ENCODE peak calls at places on chromosomes 1 and 21, in five cellular contexts. One of them, this sample, is unnamed.

GRCh38 chr1:4655674-4656532 is 1.5 kb downstream of the AJAP1 start:
- DNase-seq in Karpas-422: no peak
- DNase-seq in GM23338: no peak
- DNase-seq in mesendoderm: peak; percentile 87
- DNase-seq in GM23248: peak; percentile 56
- DNase-seq in this sample: peak; percentile 76

GRCh38 chr1:30340934-30341333 is 382.5 kb downstream of the MATN1 start:
- DNase-seq in Karpas-422: peak; percentile 45
- DNase-seq in GM23338: no peak
- DNase-seq in mesendoderm: no peak
- DNase-seq in GM23248: no peak
- DNase-seq in this sample: no peak

GRCh38 chr1:9382923-9383491 is 90.3 kb downstream of the SPSB1 start:
- DNase-seq in Karpas-422: no peak
- DNase-seq in GM23338: no peak
- DNase-seq in mesendoderm: no peak
- DNase-seq in GM23248: no peak
- DNase-seq in this sample: no peak

GRCh38 chr1:163095223-163095622 is 26.1 kb downstream of the RGS4 start:
- DNase-seq in Karpas-422: no peak
- DNase-seq in GM23338: no peak
- DNase-seq in mesendoderm: no peak
- DNase-seq in GM23248: no peak
- DNase-seq in this sample: no peak

GRCh38 chr1:110687244-110687643 is 12.5 kb upstream of the KCNA3 start:
- DNase-seq in Karpas-422: no peak
- DNase-seq in GM23338: no peak
- DNase-seq in mesendoderm: no peak
- DNase-seq in GM23248: peak; percentile 44
- DNase-seq in this sample: no peak

GRCh38 chr1:32666866-32667566 is 16.0 kb downstream of the RBBP4 start:
- DNase-seq in Karpas-422: no peak
- DNase-seq in GM23338: no peak
- DNase-seq in mesendoderm: peak; percentile 21
- DNase-seq in GM23248: no peak
- DNase-seq in this sample: peak; percentile 34

GRCh38 chr1:53071167-53071865 is 9.3 kb downstream of the PODN start:
- DNase-seq in Karpas-422: no peak
- DNase-seq in GM23338: no peak
- DNase-seq in mesendoderm: no peak
- DNase-seq in GM23248: no peak
- DNase-seq in this sample: no peak

GRCh38 chr1:179599623-179600249 is 8.1 kb downstream of the TDRD5 start:
- DNase-seq in Karpas-422: peak; percentile 74
- DNase-seq in GM23338: peak; percentile 45
- DNase-seq in mesendoderm: no peak
- DNase-seq in GM23248: peak; percentile 42
- DNase-seq in this sample: peak; percentile 59

GRCh38 chr1:32332290-32333079 is 3.5 kb downstream of the MARCKSL1 start:
- DNase-seq in Karpas-422: peak; percentile 55
- DNase-seq in GM23338: peak; percentile 75
- DNase-seq in mesendoderm: peak; percentile 31
- DNase-seq in GM23248: no peak
- DNase-seq in this sample: no peak

GRCh38 chr1:153763365-153764225 is 11.6 kb upstream of the SLC27A3 start:
- DNase-seq in Karpas-422: no peak
- DNase-seq in GM23338: no peak
- DNase-seq in mesendoderm: no peak
- DNase-seq in GM23248: no peak
- DNase-seq in this sample: no peak

GRCh38 chr1:223653015-223653414 is 12.5 kb downstream of the CAPN8 start:
- DNase-seq in Karpas-422: no peak
- DNase-seq in GM23338: peak; percentile 25
- DNase-seq in mesendoderm: no peak
- DNase-seq in GM23248: no peak
- DNase-seq in this sample: no peak

GRCh38 chr21:34363733-34364132 is at the start of gene KCNE2:
- DNase-seq in Karpas-422: no peak
- DNase-seq in GM23338: no peak
- DNase-seq in mesendoderm: no peak
- DNase-seq in GM23248: no peak
- DNase-seq in this sample: no peak

GRCh38 chr21:33618407-33618806 is 23.1 kb downstream of the CRYZL1 start:
- DNase-seq in Karpas-422: no peak
- DNase-seq in GM23338: peak; percentile 20
- DNase-seq in mesendoderm: no peak
- DNase-seq in GM23248: no peak
- DNase-seq in this sample: no peak

GRCh38 chr1:74508449-74508848 is 4.0 kb downstream of the LRRC53 start:
- DNase-seq in Karpas-422: peak; percentile 69
- DNase-seq in GM23338: peak; percentile 41
- DNase-seq in mesendoderm: peak; percentile 59
- DNase-seq in GM23248: no peak
- DNase-seq in this sample: no peak

GRCh38 chr1:113871597-113872113 is at the start of gene PTPN22:
- DNase-seq in Karpas-422: peak; percentile 76
- DNase-seq in GM23338: no peak
- DNase-seq in mesendoderm: no peak
- DNase-seq in GM23248: peak; percentile 91
- DNase-seq in this sample: no peak

GRCh38 chr1:63299387-63299786 is 23.0 kb upstream of the FOXD3 start:
- DNase-seq in Karpas-422: no peak
- DNase-seq in GM23338: peak; percentile 44
- DNase-seq in mesendoderm: no peak
- DNase-seq in GM23248: no peak
- DNase-seq in this sample: no peak

GRCh38 chr1:97392701-97393100 is 528.1 kb downstream of the DPYD start:
- DNase-seq in Karpas-422: no peak
- DNase-seq in GM23338: no peak
- DNase-seq in mesendoderm: no peak
- DNase-seq in GM23248: no peak
- DNase-seq in this sample: no peak

GRCh38 chr21:33064623-33064996 is 5.3 kb upstream of the OLIG1 start:
- DNase-seq in Karpas-422: no peak
- DNase-seq in GM23338: peak; percentile 75
- DNase-seq in mesendoderm: no peak
- DNase-seq in GM23248: no peak
- DNase-seq in this sample: no peak

GRCh38 chr1:5748286-5749225 is 243.7 kb downstream of the NPHP4 start:
- DNase-seq in Karpas-422: peak; percentile 47
- DNase-seq in GM23338: no peak
- DNase-seq in mesendoderm: no peak
- DNase-seq in GM23248: no peak
- DNase-seq in this sample: no peak

GRCh38 chr1:5746611-5747427 is 245.4 kb downstream of the NPHP4 start:
- DNase-seq in Karpas-422: no peak
- DNase-seq in GM23338: no peak
- DNase-seq in mesendoderm: no peak
- DNase-seq in GM23248: no peak
- DNase-seq in this sample: no peak

GRCh38 chr1:5745776-5746610 is 246.2 kb downstream of the NPHP4 start:
- DNase-seq in Karpas-422: peak; percentile 88
- DNase-seq in GM23338: peak; percentile 43
- DNase-seq in mesendoderm: peak; percentile 90
- DNase-seq in GM23248: peak; percentile 73
- DNase-seq in this sample: peak; percentile 89

GRCh38 chr1:5744911-5745431 is 247.3 kb downstream of the NPHP4 start:
- DNase-seq in Karpas-422: no peak
- DNase-seq in GM23338: no peak
- DNase-seq in mesendoderm: peak; percentile 57
- DNase-seq in GM23248: peak; percentile 8
- DNase-seq in this sample: no peak

GRCh38 chr1:5747428-5748285 is 244.6 kb downstream of the NPHP4 start:
- DNase-seq in Karpas-422: no peak
- DNase-seq in GM23338: no peak
- DNase-seq in mesendoderm: peak; percentile 41
- DNase-seq in GM23248: no peak
- DNase-seq in this sample: no peak
- H3K4me2 ChIP-seq in Karpas-422: no peak overlapping the region
- H3K4me2 ChIP-seq in GM23338: no peak overlapping the region
- H3K4me2 ChIP-seq in mesendoderm: no peak overlapping the region
- H3K4me2 ChIP-seq in GM23248: no peak overlapping the region
- H3K4me2 ChIP-seq in this sample: no peak overlapping the region

GRCh38 chr1:14733053-14733778 is 134.7 kb downstream of the KAZN start:
- DNase-seq in Karpas-422: no peak
- DNase-seq in GM23338: peak; percentile 83
- DNase-seq in mesendoderm: peak; percentile 92
- DNase-seq in GM23248: peak; percentile 43
- DNase-seq in this sample: peak; percentile 20

GRCh38 chr1:14735861-14736260 is 137.4 kb downstream of the KAZN start:
- DNase-seq in Karpas-422: no peak
- DNase-seq in GM23338: no peak
- DNase-seq in mesendoderm: no peak
- DNase-seq in GM23248: no peak
- DNase-seq in this sample: no peak

GRCh38 chr1:14732726-14733052 is 134.2 kb downstream of the KAZN start:
- DNase-seq in Karpas-422: no peak
- DNase-seq in GM23338: no peak
- DNase-seq in mesendoderm: no peak
- DNase-seq in GM23248: no peak
- DNase-seq in this sample: no peak

GRCh38 chr1:14737561-14738094 is 139.1 kb downstream of the KAZN start:
- DNase-seq in Karpas-422: no peak
- DNase-seq in GM23338: no peak
- DNase-seq in mesendoderm: no peak
- DNase-seq in GM23248: no peak
- DNase-seq in this sample: no peak

GRCh38 chr1:14733779-14734140 is 135.3 kb downstream of the KAZN start:
- DNase-seq in Karpas-422: no peak
- DNase-seq in GM23338: no peak
- DNase-seq in mesendoderm: no peak
- DNase-seq in GM23248: no peak
- DNase-seq in this sample: no peak
- H3K4me2 ChIP-seq in Karpas-422: no peak overlapping the region
- H3K4me2 ChIP-seq in GM23338: peak overlapping the region; percentile 68
- H3K4me2 ChIP-seq in mesendoderm: no peak overlapping the region
- H3K4me2 ChIP-seq in GM23248: no peak overlapping the region
- H3K4me2 ChIP-seq in this sample: no peak overlapping the region

DNA sequence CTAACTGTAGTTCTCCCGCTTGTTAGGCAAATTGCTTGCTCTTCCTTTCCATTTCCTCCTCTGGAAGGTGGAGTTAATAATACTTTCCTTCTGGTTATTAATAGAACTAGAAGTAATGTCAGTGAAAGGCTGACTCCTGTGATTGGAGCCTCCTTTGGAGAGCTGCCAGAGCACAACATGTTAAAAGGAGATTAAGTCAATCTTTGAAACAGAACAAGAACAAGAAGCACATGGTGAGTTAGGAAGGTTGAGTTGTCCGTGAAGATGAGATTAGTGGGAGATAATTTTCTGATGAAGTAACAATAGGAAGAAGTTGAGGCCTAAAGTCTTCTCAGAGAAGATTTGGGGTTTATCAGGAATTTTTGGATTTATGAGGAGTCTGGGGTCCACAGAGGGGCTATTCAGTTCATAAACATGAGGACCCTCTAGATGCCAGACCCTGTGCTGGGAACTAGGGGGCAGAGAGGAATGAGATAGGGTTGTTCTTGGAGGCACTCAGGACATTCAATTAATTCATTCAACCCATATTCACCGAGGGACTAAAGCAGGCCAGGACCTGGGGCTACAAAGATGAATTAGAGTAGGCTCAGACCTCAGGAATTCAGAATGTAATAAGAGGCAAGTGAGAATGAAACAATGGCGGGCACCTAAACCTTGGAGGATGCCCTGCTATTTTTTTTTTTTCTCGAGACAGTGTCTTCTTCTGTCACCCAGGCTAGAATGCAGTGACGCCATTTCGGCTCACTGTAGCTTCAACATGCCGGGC is 40.7 kb upstream of the DHCR24 start:
- DNase-seq in Karpas-422: no peak
- DNase-seq in GM23338: no peak
- DNase-seq in mesendoderm: no peak
- DNase-seq in GM23248: peak; percentile 52
- DNase-seq in this sample: peak; percentile 60
- H3K4me2 ChIP-seq in Karpas-422: no peak overlapping the region
- H3K4me2 ChIP-seq in GM23338: no peak overlapping the region
- H3K4me2 ChIP-seq in mesendoderm: no peak overlapping the region
- H3K4me2 ChIP-seq in GM23248: no peak overlapping the region
- H3K4me2 ChIP-seq in this sample: peak overlapping the region; percentile 28

DNA sequence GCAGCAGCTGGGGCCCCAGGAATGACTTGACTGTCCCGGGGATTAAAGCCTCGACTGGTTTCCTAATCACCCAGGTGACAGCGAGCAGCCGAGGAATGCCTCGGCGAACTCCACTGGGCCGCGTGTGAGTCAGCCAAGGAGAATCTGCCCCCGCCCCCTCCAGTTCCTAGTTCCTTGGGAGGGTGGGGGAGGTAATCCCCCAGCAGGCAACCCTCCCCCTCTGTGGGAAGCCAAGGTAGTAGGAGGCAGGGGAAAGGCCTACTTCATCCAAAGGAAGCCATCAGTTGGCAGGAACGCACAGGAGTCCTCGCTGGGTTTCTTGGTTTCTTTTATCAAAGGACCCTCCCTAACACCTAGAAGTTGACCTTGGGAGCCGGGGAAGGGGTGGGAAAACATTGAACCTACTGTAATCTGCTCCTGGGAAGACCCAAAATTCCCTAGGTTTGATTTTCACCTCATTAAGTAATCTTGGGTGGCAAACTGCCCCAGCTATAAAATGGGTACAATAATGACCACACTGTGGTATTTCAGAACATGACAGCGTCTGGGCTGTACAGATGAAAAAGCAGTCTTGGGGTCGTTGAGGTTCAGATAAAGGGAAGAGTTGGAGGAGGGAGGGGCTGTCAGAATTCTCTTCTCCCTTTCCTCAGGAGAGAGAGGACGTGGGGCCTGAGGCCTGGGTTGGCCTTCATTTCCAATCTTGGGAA is 1.4 kb downstream of the TENT5B start:
- DNase-seq in Karpas-422: no peak
- DNase-seq in GM23338: peak; percentile 97
- DNase-seq in mesendoderm: peak; percentile 99
- DNase-seq in GM23248: peak; percentile 90
- DNase-seq in this sample: peak; percentile 95
- H3K4me2 ChIP-seq in Karpas-422: no peak overlapping the region
- H3K4me2 ChIP-seq in GM23338: peak overlapping the region; percentile 92
- H3K4me2 ChIP-seq in mesendoderm: peak overlapping the region; percentile 39
- H3K4me2 ChIP-seq in GM23248: peak overlapping the region; percentile 40
- H3K4me2 ChIP-seq in this sample: peak overlapping the region; percentile 74

GRCh38 chr1:247552231-247552630 is 3.3 kb downstream of the GCSAML start:
- DNase-seq in Karpas-422: no peak
- DNase-seq in GM23338: no peak
- DNase-seq in mesendoderm: no peak
- DNase-seq in GM23248: no peak
- DNase-seq in this sample: no peak

GRCh38 chr1:247548092-247548491 is 842 bp upstream of the GCSAML start:
- DNase-seq in Karpas-422: no peak
- DNase-seq in GM23338: peak; percentile 41
- DNase-seq in mesendoderm: no peak
- DNase-seq in GM23248: no peak
- DNase-seq in this sample: no peak

GRCh38 chr1:247548847-247549246 is at the start of gene GCSAML:
- DNase-seq in Karpas-422: no peak
- DNase-seq in GM23338: no peak
- DNase-seq in mesendoderm: no peak
- DNase-seq in GM23248: no peak
- DNase-seq in this sample: no peak

GRCh38 chr1:247551716-247552115 is 2.8 kb downstream of the GCSAML start:
- DNase-seq in Karpas-422: no peak
- DNase-seq in GM23338: no peak
- DNase-seq in mesendoderm: no peak
- DNase-seq in GM23248: peak; percentile 23
- DNase-seq in this sample: peak; percentile 45
- H3K4me2 ChIP-seq in Karpas-422: no peak overlapping the region
- H3K4me2 ChIP-seq in GM23338: no peak overlapping the region
- H3K4me2 ChIP-seq in mesendoderm: no peak overlapping the region
- H3K4me2 ChIP-seq in GM23248: no peak overlapping the region
- H3K4me2 ChIP-seq in this sample: no peak overlapping the region